ENCODE peak calls at places on chromosomes 6 and 20, in seven cellular contexts. Z is SK-N-SH, D is H1, M is HepG2, U is HCT116, C is K562, J is GM12878. R is an unnamed sample.

GRCh38 chr6:43953794-43954310 is 173.4 kb downstream of the MRPL14 start:
- DNase-seq in Z (peak), D (peak), M (peak), U (no peak), C (no peak), J (no peak), R (no peak)

GRCh38 chr6:83198486-83199172 is 5.5 kb downstream of the RWDD2A start:
- DNase-seq in Z (no peak), D (no peak), M (no peak), U (no peak), C (no peak), J (no peak), R (no peak)

GRCh38 chr20:14832630-14833029 is 495.2 kb upstream of the FLRT3 start:
- DNase-seq in Z (no peak), D (no peak), M (no peak), U (no peak), C (no peak), J (peak), R (no peak)

GRCh38 chr6:34673079-34673478 is 23.5 kb downstream of the ILRUN start:
- DNase-seq in Z (no peak), D (no peak), M (no peak), U (no peak), C (no peak), J (no peak), R (no peak)

GRCh38 chr6:46899636-46900035 is 22.1 kb downstream of the ADGRF5 start:
- DNase-seq in Z (no peak), D (no peak), M (no peak), U (no peak), C (no peak), J (no peak), R (no peak)

GRCh38 chr6:161549977-161550655 is 276.3 kb upstream of the AGPAT4 start:
- DNase-seq in Z (no peak), D (no peak), M (peak), U (peak), C (peak), J (no peak), R (peak)

GRCh38 chr20:17917832-17918618 is 50.6 kb downstream of the SNX5 start:
- DNase-seq in Z (no peak), D (no peak), M (peak), U (no peak), C (no peak), J (no peak), R (no peak)

GRCh38 chr6:15945593-15946159 is 183.2 kb upstream of the MYLIP start:
- DNase-seq in Z (no peak), D (no peak), M (no peak), U (no peak), C (no peak), J (no peak), R (peak)

GRCh38 chr6:69973138-69973537 is 106.8 kb downstream of the COL19A1 start:
- DNase-seq in Z (no peak), D (no peak), M (no peak), U (no peak), C (no peak), J (no peak), R (no peak)

GRCh38 chr20:51460569-51461265 is 81.8 kb downstream of the NFATC2 start:
- DNase-seq in Z (no peak), D (no peak), M (no peak), U (no peak), C (no peak), J (peak), R (no peak)

GRCh38 chr6:142912125-142912524 is 32.9 kb downstream of the HIVEP2 start:
- DNase-seq in Z (no peak), D (no peak), M (no peak), U (no peak), C (no peak), J (no peak), R (no peak)

GRCh38 chr6:126530777-126531176 is 190.9 kb downstream of the CENPW start:
- DNase-seq in Z (no peak), D (no peak), M (no peak), U (no peak), C (no peak), J (no peak), R (no peak)

GRCh38 chr6:158758464-158758863 is 60.7 kb downstream of the EZR start:
- DNase-seq in Z (peak), D (peak), M (no peak), U (no peak), C (no peak), J (no peak), R (no peak)

GRCh38 chr6:169288591-169288990 is 34.9 kb upstream of the THBS2 start:
- DNase-seq in Z (no peak), D (no peak), M (no peak), U (no peak), C (no peak), J (no peak), R (no peak)

DNA sequence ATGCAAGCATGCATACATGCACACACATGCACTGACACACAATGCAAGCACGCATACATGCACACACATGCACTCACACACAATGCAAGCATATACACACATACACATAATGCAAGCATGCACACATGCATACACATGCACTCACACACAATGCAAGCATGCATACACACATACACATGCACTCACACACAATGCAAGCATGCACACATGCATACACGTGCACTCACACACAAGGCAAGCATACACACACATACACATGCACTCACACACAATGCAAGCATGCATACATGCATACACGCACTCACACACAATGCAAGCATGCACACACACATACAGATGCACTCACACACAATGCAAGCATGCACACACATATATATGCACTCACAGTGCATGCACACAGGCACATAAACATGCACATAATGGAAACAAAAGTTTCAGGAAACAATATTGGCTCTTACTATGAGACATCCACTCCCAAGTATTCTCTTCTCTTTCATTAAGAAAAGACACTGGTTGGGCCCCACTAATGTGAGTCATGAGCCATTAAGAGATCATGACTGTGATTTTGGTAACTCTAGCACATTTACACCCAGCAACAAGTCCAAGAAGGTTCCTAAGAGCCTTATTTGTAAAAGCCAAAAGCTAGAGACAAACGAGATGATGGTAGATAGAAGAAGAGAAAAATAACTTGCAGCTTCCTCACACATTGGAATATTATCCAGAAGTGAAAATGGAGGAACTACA is 22.2 kb downstream of the APCDD1L start:
- DNase-seq in Z (no peak), D (no peak), M (no peak), U (no peak), C (no peak), J (no peak), R (no peak)
- TF ChIP-seq JUND in Z (no peak), D (no peak), M (no peak), U (no peak), C (no peak), J (no peak), R (no peak)

DNA sequence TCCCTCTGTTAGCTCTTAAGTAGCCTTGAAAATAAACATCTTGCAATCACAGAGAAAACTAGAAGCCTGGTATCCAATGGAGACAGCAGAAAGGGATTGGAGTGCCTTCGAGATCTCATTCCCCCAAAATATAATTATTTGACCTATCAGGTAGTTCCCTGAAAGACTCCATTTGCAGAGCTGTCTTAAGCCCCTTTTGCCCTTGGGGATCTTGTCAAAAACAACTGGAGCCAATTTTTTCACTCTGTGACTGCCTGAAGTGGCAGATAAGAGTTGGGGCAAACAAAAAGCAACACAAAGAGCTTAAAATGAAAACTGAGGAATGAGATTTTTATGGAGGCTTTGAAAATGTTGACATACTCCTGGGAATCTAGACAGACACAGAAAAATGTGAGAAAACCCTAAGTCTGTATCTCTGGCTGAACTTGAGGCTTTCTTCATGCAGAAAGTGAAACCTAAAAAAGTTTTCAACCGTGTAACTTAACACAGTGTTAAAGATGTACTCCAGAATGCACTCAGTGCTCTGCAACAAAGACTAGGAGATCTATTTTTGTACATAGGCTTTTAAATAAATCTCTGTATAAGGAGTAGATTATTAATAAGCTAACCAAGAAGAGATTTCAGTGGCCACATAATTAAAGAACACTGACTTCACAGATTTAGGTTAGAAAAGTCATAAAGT is 971.1 kb upstream of the MAN1A1 start:
- DNase-seq in Z (no peak), D (no peak), M (no peak), U (no peak), C (no peak), J (no peak), R (no peak)
- TF ChIP-seq JUND in Z (no peak), D (no peak), M (no peak), U (no peak), C (no peak), J (no peak), R (no peak)

GRCh38 chr6:134034951-134035822 is 17.2 kb downstream of the SLC2A12 start:
- DNase-seq in Z (no peak), D (no peak), M (no peak), U (peak), C (no peak), J (no peak), R (no peak)
- TF ChIP-seq JUND in Z (no peak), D (no peak), M (no peak), U (no peak), C (no peak), J (no peak), R (no peak)

GRCh38 chr6:78593898-78594666 is 273.3 kb upstream of the IRAK1BP1 start:
- DNase-seq in Z (no peak), D (no peak), M (no peak), U (no peak), C (no peak), J (no peak), R (no peak)

GRCh38 chr6:78594667-78595051 is 272.7 kb upstream of the IRAK1BP1 start:
- DNase-seq in Z (no peak), D (no peak), M (no peak), U (no peak), C (no peak), J (no peak), R (no peak)

GRCh38 chr6:78599526-78599925 is 267.8 kb upstream of the IRAK1BP1 start:
- DNase-seq in Z (no peak), D (no peak), M (no peak), U (no peak), C (no peak), J (no peak), R (no peak)

GRCh38 chr6:78597966-78598365 is 269.4 kb upstream of the IRAK1BP1 start:
- DNase-seq in Z (no peak), D (no peak), M (no peak), U (no peak), C (no peak), J (no peak), R (no peak)

DNA sequence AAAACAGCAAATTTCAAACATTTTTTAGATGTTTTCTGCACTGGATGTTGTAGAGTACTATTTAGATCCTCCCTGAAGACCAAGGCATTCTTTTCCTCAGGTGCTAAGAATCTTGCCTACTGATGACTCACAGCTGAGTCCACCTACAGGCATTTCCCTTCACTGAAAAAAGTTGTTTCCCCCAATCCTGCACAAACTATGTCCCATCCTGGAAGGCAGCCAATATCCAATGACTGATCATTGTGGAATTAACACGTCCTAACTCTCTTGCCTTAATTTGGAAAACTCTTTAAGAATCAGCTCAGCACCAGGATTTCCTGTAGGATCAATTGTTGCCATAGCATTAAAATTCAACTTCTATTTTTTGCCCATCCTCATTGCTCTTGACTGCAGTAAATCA is 268.4 kb upstream of the IRAK1BP1 start:
- DNase-seq in Z (no peak), D (no peak), M (no peak), U (peak), C (no peak), J (no peak), R (no peak)
- TF ChIP-seq JUND in Z (peak), D (no peak), M (no peak), U (peak), C (no peak), J (no peak), R (no peak)

DNA sequence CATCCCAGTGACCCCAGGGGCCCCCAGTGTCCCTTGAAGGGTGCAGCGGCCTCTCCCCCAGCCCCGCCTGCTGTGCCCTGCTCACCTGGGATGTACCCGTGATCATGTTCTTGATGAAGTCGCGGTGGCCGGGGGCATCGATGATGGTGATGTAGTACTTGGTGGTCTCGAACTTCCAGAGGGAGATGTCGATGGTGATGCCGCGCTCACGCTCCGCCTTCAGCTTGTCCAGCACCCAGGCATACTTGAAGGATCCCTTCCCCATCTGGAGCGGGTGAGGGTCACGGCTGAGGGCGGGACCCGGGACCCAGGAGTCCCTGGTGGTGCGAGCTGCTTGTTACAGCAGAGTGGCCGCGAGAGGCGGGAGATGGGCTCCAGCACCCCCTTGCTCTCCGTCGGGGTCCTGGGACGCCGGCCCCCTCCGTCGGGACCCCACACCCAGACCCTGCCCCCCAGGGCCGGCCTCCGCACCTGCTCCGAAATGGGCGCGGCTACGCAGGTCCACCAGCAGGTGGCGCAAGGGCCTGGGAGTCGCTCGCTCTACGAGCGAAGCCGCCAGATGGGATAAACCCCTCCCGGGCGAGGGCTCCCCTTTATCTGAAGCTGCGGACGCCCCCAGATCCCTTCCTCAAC is 3.0 kb downstream of the EEF1A2 start:
- DNase-seq in Z (peak), D (peak), M (peak), U (no peak), C (peak), J (no peak), R (peak)
- TF ChIP-seq JUND in Z (no peak), D (no peak), M (no peak), U (no peak), C (peak), J (no peak), R (no peak)

DNA sequence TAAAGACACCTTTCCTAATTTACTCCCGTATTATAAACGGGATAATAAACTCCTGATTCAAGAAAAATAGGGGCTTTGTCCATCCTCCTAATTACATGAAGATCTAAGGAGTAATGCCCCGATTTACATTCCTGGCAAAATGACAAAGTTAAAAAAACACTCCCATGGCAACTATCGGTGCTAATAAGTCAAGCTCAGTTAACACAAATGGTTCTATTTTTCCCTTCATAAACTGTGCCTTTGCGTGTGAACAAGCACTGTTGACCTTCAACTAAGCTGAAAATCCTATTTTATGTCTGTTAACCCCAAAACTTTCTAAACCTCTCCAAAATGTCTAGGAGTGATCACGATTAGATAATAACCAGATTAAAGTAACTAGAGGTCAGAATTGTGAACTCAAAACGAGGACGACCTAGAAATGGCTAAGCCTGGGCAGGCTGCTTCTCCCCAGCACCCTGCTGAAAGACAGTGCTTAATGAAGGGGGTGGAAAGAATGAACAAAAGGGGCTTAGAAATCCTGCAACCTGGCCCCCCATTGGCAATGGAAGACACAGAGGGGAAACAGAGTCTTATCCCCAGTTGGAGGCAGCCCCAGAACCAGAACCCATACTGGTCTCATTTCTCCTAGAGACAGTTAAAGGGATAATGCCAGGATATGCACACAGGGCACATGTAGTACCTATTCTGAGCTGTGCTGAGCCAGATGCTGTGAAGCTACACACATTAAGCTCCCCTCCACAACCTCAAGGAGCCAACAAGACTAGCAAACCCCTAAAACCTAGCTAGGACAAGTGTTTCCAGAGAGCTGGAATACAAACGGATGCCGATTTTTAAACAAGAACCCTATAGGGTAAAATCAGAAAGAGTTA is 23.0 kb downstream of the SLC23A2 start:
- DNase-seq in Z (no peak), D (no peak), M (no peak), U (no peak), C (no peak), J (no peak), R (no peak)
- TF ChIP-seq JUND in Z (no peak), D (no peak), M (no peak), U (no peak), C (no peak), J (no peak), R (no peak)

GRCh38 chr6:130715058-130715457 is 112.1 kb upstream of the SMLR1 start:
- DNase-seq in Z (no peak), D (no peak), M (no peak), U (no peak), C (no peak), J (no peak), R (no peak)

GRCh38 chr6:130725551-130725950 is 101.7 kb upstream of the SMLR1 start:
- DNase-seq in Z (no peak), D (no peak), M (no peak), U (no peak), C (no peak), J (no peak), R (no peak)

GRCh38 chr6:130717657-130718056 is 109.5 kb upstream of the SMLR1 start:
- DNase-seq in Z (no peak), D (no peak), M (no peak), U (no peak), C (no peak), J (no peak), R (no peak)

GRCh38 chr6:130724089-130724488 is 103.1 kb upstream of the SMLR1 start:
- DNase-seq in Z (no peak), D (no peak), M (no peak), U (no peak), C (no peak), J (no peak), R (no peak)

DNA sequence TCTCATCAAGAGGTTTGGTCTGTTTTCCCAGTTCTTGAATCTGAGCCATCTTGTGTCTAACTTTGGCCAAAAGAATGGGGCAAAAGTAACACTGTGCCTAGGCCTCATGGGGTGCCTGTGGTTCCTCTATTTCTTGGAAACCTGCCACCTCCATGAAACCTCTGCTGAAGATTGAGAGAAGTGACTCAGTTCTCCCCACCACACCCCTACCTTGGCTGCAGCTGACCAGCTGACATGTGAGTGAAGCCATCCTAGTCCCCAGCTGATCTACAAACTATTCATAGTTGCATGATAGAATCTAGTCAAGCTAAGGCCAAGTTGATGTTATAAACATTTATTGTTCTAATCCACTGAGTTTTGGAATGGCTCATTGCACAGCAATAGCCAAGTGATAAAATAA is 107.1 kb upstream of the SMLR1 start:
- DNase-seq in Z (no peak), D (no peak), M (no peak), U (no peak), C (no peak), J (no peak), R (no peak)
- TF ChIP-seq JUND in Z (no peak), D (no peak), M (no peak), U (no peak), C (no peak), J (no peak), R (no peak)

GRCh38 chr6:17418281-17419188 is 25.1 kb downstream of the CAP2 start:
- DNase-seq in Z (no peak), D (no peak), M (no peak), U (no peak), C (no peak), J (no peak), R (no peak)
- TF ChIP-seq JUND in Z (no peak), D (no peak), M (no peak), U (no peak), C (no peak), J (no peak), R (no peak)

DNA sequence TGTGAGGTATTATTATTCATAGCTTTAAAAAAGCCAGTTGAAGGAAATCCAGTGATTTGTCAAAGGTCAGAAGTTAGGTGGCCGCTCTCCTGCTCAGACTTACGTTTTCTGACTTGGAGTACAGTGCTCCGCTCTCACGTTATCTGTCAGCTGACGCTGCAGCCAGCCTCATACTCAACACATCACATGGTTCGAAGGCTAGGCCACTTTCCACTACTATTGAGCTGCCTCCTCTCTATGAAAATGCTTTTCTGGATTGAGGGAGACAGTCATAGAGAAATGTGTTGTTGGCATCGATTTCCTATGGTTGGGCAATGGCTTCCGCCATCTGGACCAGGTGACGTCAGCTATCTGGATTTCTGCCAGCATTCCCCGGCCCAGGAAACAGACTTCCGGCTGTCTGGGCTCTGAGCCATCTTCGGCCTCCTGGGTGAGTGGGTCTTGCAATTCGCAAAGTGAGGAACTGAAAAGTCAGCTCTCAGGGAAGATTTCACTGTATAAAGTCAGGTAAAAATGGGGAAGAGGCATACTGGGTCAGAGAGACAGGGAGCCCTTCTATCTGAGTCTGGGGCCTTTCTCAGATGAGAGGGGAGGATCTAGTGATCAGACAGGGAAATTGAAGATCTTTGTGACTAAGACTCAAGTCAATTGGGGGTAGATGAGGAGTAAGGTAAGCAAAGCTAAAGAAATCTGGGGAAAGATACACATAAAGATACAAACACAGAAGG is 37.5 kb upstream of the IER3 start:
- DNase-seq in Z (peak), D (no peak), M (peak), U (peak), C (peak), J (peak), R (peak)
- TF ChIP-seq JUND in Z (peak), D (no peak), M (peak), U (peak), C (peak), J (no peak), R (peak)

R was measured in T47D.